ENCODE peak calls at places on chromosomes 7 and 10, in four cellular contexts. M, S, F and A are unnamed samples.

GRCh38 chr10:15472431-15473400 is 101.6 kb upstream of the FAM171A1 start:
- DNase-seq in M (no peak), S (no peak), F (no peak), A (no peak)

GRCh38 chr10:29858352-29859267 is 200.8 kb downstream of the JCAD start:
- DNase-seq in M (no peak), S (no peak), F (peak; percentile 23), A (no peak)

GRCh38 chr7:100540073-100540723 is 1.2 kb downstream of the AGFG2 start:
- DNase-seq in M (no peak), S (no peak), F (no peak), A (no peak)

GRCh38 chr10:593901-594457 is 95.5 kb downstream of the DIP2C start:
- DNase-seq in M (no peak), S (no peak), F (no peak), A (no peak)

GRCh38 chr10:62437696-62438095 is 63.5 kb downstream of the ZNF365 start:
- DNase-seq in M (no peak), S (no peak), F (peak; percentile 45), A (no peak)

GRCh38 chr10:103053659-103054581 is 135.8 kb downstream of the CNNM2 start:
- DNase-seq in M (peak; percentile 22), S (peak; percentile 9), F (peak; percentile 74), A (peak; percentile 67)

GRCh38 chr10:110977662-110978061 is 58.3 kb downstream of the SHOC2 start:
- DNase-seq in M (no peak), S (no peak), F (no peak), A (no peak)

GRCh38 chr7:151611878-151612277 is 92.2 kb upstream of the RHEB start:
- DNase-seq in M (no peak), S (no peak), F (no peak), A (no peak)

GRCh38 chr7:40810274-40810673 is 675.5 kb downstream of the SUGCT start:
- DNase-seq in M (no peak), S (no peak), F (no peak), A (no peak)

GRCh38 chr7:23473848-23474097 is 3.5 kb upstream of the IGF2BP3 start:
- DNase-seq in M (no peak), S (no peak), F (peak; percentile 15), A (no peak)

GRCh38 chr10:130799532-130799931 is 512.0 kb downstream of the TCERG1L start:
- DNase-seq in M (no peak), S (no peak), F (no peak), A (no peak)

GRCh38 chr7:35260254-35260653 is 6.4 kb upstream of the TBX20 start:
- DNase-seq in M (no peak), S (no peak), F (no peak), A (no peak)